ENCODE peak calls at places on chromosomes 12 and 14, in four cellular contexts. V is tibial nerve, B is left ventricle myocardium inferior, E is neural progenitor cell. H is an unnamed sample.

GRCh38 chr12:39671898-39672875 is 52.6 kb upstream of the ABCD2 start:
- DNase-seq in V (no peak), B (no peak), E (no peak), H (no peak)

GRCh38 chr12:52907092-52907810 is 2.4 kb upstream of the KRT8 start:
- DNase-seq in V (no peak), B (peak), E (no peak), H (no peak)

GRCh38 chr12:110591508-110592051 is 8.5 kb upstream of the PPTC7 start:
- DNase-seq in V (no peak), B (no peak), E (no peak), H (no peak)

GRCh38 chr12:56687225-56688128 is 607 bp downstream of the PTGES3 start:
- DNase-seq in V (peak), B (peak), E (peak), H (peak)

GRCh38 chr14:20631821-20632389 is 9.6 kb downstream of the OR6S1 start:
- DNase-seq in V (peak), B (peak), E (peak), H (no peak)

GRCh38 chr12:120858306-120859088 is 45.7 kb downstream of the SPPL3 start:
- DNase-seq in V (no peak), B (no peak), E (no peak), H (no peak)

GRCh38 chr12:120538281-120539156 is 4.4 kb downstream of the RNF10 start:
- DNase-seq in V (no peak), B (peak), E (no peak), H (no peak)

GRCh38 chr12:126883737-126884136 is 1383.2 kb upstream of the TMEM132C start:
- DNase-seq in V (no peak), B (peak), E (no peak), H (no peak)

GRCh38 chr14:78164226-78164853 is 5.8 kb upstream of the NRXN3 start:
- DNase-seq in V (no peak), B (no peak), E (peak), H (peak)

GRCh38 chr14:76699901-76700590 is 61.2 kb upstream of the VASH1 start:
- DNase-seq in V (no peak), B (no peak), E (no peak), H (no peak)

GRCh38 chr12:3316776-3317480 is 174.1 kb upstream of the PRMT8 start:
- DNase-seq in V (no peak), B (no peak), E (no peak), H (no peak)

GRCh38 chr12:98574110-98574509 is 19.4 kb upstream of the SLC25A3 start:
- DNase-seq in V (no peak), B (no peak), E (no peak), H (no peak)

GRCh38 chr12:12007001-12007712 is 63.6 kb upstream of the BCL2L14 start:
- DNase-seq in V (no peak), B (no peak), E (no peak), H (no peak)

GRCh38 chr12:88553941-88554658 is 26.2 kb downstream of the KITLG start:
- DNase-seq in V (no peak), B (no peak), E (peak), H (no peak)

GRCh38 chr12:48961801-48962200 is 4.5 kb upstream of the ARF3 start:
- DNase-seq in V (no peak), B (no peak), E (no peak), H (no peak)

GRCh38 chr12:103387385-103387784 is 108.4 kb downstream of the C12orf42 start:
- DNase-seq in V (no peak), B (no peak), E (no peak), H (no peak)

GRCh38 chr14:94036328-94037167 is 10.4 kb downstream of the OTUB2 start:
- DNase-seq in V (peak), B (peak), E (peak), H (peak)

GRCh38 chr12:54984602-54985376 is at the start of gene TESPA1:
- DNase-seq in V (peak), B (peak), E (no peak), H (no peak)

GRCh38 chr14:96204151-96205058 is at the start of gene BDKRB2:
- DNase-seq in V (peak), B (peak), E (peak), H (peak)

GRCh38 chr12:94169966-94170689 is 21.8 kb downstream of the PLXNC1 start:
- DNase-seq in V (no peak), B (no peak), E (no peak), H (no peak)

GRCh38 chr12:5481645-5482044 is 49.7 kb downstream of the NTF3 start:
- DNase-seq in V (no peak), B (no peak), E (no peak), H (no peak)

GRCh38 chr12:5479761-5480160 is 47.9 kb downstream of the NTF3 start:
- DNase-seq in V (no peak), B (no peak), E (no peak), H (no peak)

GRCh38 chr12:5480953-5481300 is 49.0 kb downstream of the NTF3 start:
- DNase-seq in V (no peak), B (no peak), E (peak), H (no peak)

GRCh38 chr12:5478081-5478706 is 46.3 kb downstream of the NTF3 start:
- DNase-seq in V (no peak), B (no peak), E (peak), H (no peak)

DNA sequence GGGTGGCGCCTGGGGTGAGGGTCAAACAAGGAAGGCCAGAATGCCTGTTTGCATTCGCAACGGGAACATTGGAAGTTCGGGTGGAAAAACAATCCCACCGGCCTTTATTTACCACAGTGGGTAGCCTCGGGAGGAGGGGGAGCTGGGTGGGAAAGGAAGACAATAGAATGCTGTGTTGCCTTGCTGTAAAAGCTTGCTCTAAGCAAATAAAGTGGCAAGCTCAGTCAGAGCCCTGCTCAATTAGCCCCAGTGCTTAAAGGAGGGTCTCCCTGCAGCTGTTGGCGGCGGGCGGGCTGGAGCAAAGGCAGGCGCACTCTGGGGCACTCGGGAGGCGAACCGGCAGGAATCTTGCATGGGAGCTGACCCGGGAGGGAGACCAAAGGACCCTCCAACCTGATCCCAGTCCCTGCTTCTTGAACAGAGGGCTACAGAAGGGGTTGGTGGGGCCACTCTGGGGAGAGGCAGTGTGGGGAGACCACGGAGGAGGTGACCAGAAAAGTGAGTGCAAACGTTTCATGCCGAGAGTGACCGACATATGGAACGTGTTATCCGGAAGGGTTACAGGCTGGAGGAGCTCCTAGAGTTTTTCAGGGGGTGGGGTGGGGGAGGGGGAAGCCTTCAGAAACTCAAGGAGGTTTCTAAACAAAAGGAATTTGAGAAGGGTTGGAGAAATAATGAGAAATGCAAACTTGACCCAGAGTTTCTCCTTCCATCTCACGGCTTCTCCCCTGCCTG is 48.5 kb downstream of the NTF3 start:
- DNase-seq in V (no peak), B (no peak), E (peak), H (no peak)
- H3K4me3 ChIP-seq in V (no peak), B (no peak), E (peak), H (no peak)

GRCh38 chr12:46471404-46471803 is 98.8 kb upstream of the SLC38A2 start:
- DNase-seq in V (no peak), B (no peak), E (no peak), H (no peak)

GRCh38 chr12:46468159-46468558 is 95.6 kb upstream of the SLC38A2 start:
- DNase-seq in V (no peak), B (peak), E (no peak), H (no peak)

GRCh38 chr12:46470975-46471374 is 98.4 kb upstream of the SLC38A2 start:
- DNase-seq in V (no peak), B (no peak), E (no peak), H (no peak)

GRCh38 chr12:46470039-46470627 is 97.6 kb upstream of the SLC38A2 start:
- DNase-seq in V (no peak), B (no peak), E (no peak), H (no peak)

DNA sequence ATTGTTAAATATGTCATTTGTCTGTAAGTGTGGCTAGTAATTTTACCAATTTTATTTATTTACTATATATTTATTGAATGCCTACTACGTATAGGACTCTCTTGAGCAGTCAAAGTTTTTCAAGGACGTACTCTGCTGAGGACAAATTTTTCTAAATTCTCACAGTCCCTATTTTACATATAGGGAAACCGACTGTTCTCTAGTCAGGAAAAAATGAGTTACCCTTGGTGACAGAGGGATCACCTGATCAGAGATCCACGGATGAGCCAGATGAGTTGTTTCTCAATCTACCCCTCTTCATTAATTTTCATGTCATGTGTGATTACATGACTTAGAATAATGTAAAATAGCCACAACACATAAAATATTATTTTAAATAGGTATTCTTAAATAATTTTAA is 96.2 kb upstream of the SLC38A2 start:
- DNase-seq in V (no peak), B (no peak), E (no peak), H (no peak)
- H3K27ac ChIP-seq in V (no peak), B (peak), E (no peak), H (no peak)

GRCh38 chr14:22472935-22473854 is 115.8 kb downstream of the DAD1 start:
- DNase-seq in V (no peak), B (no peak), E (peak), H (peak)

GRCh38 chr14:22476005-22476751 is 112.8 kb downstream of the DAD1 start:
- DNase-seq in V (no peak), B (no peak), E (no peak), H (no peak)

GRCh38 chr14:22476882-22477281 is 112.1 kb downstream of the DAD1 start:
- DNase-seq in V (no peak), B (no peak), E (no peak), H (no peak)

GRCh38 chr14:22475381-22475780 is 113.6 kb downstream of the DAD1 start:
- DNase-seq in V (no peak), B (no peak), E (no peak), H (peak)

GRCh38 chr14:22474730-22475351 is 114.2 kb downstream of the DAD1 start:
- DNase-seq in V (no peak), B (no peak), E (no peak), H (no peak)
- H3K4me3 ChIP-seq in V (no peak), B (no peak), E (no peak), H (no peak)

DNA sequence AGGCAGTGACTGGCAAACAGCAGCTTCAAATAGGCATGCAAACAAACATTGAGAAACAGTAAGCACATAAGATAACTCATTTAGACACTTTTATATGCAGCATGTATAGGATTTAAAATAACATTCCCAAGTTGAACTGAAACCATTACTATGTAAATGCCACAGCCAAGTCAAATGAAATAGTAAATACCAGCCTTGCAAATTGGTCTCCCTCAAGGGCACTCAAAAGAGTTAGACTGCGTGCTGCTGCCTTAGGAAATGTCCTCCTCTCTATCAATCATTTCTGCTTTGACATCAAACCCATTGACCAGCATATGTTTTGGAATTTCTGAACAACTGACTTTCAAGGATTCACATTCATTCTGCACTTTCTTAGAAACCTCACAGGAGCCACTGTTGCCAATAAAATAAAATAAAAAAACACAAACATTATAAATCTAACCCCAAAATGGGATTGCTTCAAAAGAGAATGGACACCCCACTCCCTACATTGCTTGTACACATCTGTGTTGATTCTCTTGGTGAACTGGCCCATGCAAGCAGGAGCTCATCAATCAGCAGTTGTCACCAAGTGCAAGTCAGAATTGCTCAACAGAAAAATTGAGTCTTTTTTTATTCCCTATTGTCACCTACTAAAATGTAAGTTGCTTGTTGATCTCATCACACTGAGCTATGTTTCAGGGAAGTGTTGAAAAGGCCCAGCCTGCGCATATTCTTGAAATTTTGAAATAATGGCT is 256.2 kb downstream of the DAD1 start:
- DNase-seq in V (no peak), B (no peak), E (no peak), H (no peak)
- H3K27ac ChIP-seq in V (no peak), B (no peak), E (no peak), H (no peak)

DNA sequence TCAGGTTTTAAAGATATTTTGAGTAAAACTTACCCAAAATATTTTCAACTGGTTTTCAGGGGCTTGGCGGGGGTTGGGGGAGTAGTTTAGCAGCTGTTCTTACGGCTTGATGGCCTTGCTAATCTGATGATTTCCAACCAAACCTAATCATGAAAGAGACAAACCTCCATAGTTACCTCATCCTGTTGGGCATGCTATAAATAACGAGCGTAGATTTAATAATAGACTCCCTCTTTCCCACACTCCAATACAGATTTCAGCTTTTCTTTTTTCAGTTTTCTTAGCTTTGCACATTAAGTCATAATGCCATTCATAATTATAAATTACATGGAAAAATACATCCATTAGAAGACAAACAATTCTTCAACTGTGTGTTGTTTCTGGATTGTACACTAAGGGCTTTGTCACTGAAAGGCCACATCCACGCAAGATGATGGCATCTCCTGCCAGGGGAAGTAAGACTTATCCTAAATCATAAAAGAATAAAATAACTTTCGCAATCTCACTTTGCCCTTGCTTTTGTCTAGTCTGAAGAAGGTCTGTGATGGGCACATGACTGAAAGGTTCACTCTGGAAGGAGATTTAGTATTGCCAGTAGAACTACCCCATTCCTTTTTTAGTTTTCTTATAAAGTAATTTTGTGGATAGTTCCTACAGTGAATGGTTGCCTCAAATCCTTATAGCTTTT is 23.2 kb downstream of the ITPR2 start:
- DNase-seq in V (no peak), B (no peak), E (no peak), H (no peak)
- H3K4me3 ChIP-seq in V (no peak), B (peak), E (no peak), H (no peak)

GRCh38 chr14:68233385-68233784 is 413.8 kb downstream of the RAD51B start:
- DNase-seq in V (no peak), B (no peak), E (no peak), H (no peak)
- H3K27ac ChIP-seq in V (no peak), B (peak), E (no peak), H (no peak)

GRCh38 chr12:113092478-113093408 is 36.2 kb downstream of the DTX1 start:
- DNase-seq in V (no peak), B (peak), E (peak), H (no peak)
- H3K4me3 ChIP-seq in V (no peak), B (peak), E (peak), H (no peak)

GRCh38 chr12:13670249-13670648 is 311.2 kb downstream of the GRIN2B start:
- DNase-seq in V (no peak), B (no peak), E (no peak), H (no peak)

GRCh38 chr12:13666806-13667205 is 314.6 kb downstream of the GRIN2B start:
- DNase-seq in V (no peak), B (no peak), E (peak), H (no peak)

DNA sequence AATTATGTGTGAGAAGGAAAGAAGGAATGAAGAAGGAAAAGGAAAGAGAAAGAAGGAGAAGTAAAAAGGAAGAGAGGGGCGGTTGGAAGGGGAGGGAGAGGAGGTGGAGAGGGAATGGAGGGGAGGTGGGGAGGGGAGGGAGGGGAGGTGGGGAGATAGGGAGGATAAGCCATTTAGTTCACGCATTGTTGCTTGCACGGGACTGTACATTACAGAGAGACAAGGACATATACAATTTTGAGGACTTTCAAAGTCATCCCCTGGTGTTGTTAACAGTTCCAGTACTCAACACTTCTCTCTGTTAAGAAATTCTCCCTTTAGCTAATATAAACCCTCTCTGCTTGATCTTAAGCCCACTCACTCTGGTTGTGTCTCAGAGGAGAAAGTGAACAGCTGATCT is 312.5 kb downstream of the GRIN2B start:
- DNase-seq in V (no peak), B (no peak), E (no peak), H (no peak)
- H3K27ac ChIP-seq in V (no peak), B (no peak), E (no peak), H (no peak)

H was measured in WERI-Rb-1.